ENCODE peak calls at places on chromosomes 12 and 14, in six cellular contexts. Z, N, A, J, H and S are unnamed samples.

GRCh38 chr12:111161898-111162297 is 207.0 kb downstream of the PHETA1 start:
- DNase-seq in Z (no peak), N (no peak), H (no peak), J (no peak), A (no peak), S (no peak)

GRCh38 chr14:24435998-24436354 is 6.2 kb downstream of the KHNYN start:
- DNase-seq in J (no peak), N (no peak), Z (no peak), A (no peak), H (no peak), S (no peak)

GRCh38 chr12:104215638-104216297 is at the start of gene TXNRD1:
- DNase-seq in A (peak; percentile 74), H (peak; percentile 81), J (peak; percentile 78), N (peak; percentile 87), Z (peak; percentile 87), S (peak; percentile 71)

GRCh38 chr14:37594916-37595808 is at the start of the genes FOXA1 and TTC6:
- DNase-seq in Z (peak; percentile 64), A (no peak), N (no peak), H (peak; percentile 61), J (no peak), S (no peak)

GRCh38 chr14:61203059-61203753 is 77.9 kb downstream of the TMEM30B start:
- DNase-seq in Z (no peak), N (no peak), J (no peak), H (no peak), A (no peak), S (no peak)

GRCh38 chr12:47811581-47812484 is 7.9 kb downstream of the HDAC7 start:
- DNase-seq in N (peak; percentile 70), H (peak; percentile 45), Z (no peak), A (no peak), J (no peak), S (no peak)

GRCh38 chr12:94109154-94109553 is 39.2 kb upstream of the PLXNC1 start:
- DNase-seq in J (no peak), Z (no peak), H (no peak), A (no peak), N (no peak), S (no peak)

GRCh38 chr14:24366664-24367505 is 1.1 kb upstream of the NFATC4 start:
- DNase-seq in A (peak; percentile 80), J (peak; percentile 62), Z (peak; percentile 93), N (peak; percentile 90), H (peak; percentile 95), S (no peak)

GRCh38 chr14:79856357-79856756 is 354.9 kb downstream of the DIO2 start:
- DNase-seq in H (no peak), J (no peak), A (no peak), N (no peak), Z (no peak), S (no peak)